ENCODE peak calls at places on chromosome 15, in ten cellular contexts. One of them, this sample, is unnamed.
A peak's percentile ranks its signal among the peaks of the same experiment; 100 is the strongest.

GRCh38 chr15:82572986-82573385 is 32.7 kb upstream of the RPS17 start:
- DNase-seq in AG08396: no peak
- DNase-seq in non-pigmented ciliary epithelial cell: no peak
- DNase-seq in NT2/D1: no peak
- DNase-seq in T-helper 22 cell: no peak
- DNase-seq in activated T-cell treated with anti-CD3 and anti-CD28 coated beads, Interleukin-2, amount 50 U/mL, for 72 hours: no peak
- DNase-seq in GM13976: no peak
- DNase-seq in stimulated activated CD8-positive, alpha-beta memory T cell treated with anti-CD3 and anti-CD28 coated beads, Interleukin-2, amount 100 ng/mL, for 1 hour: no peak
- DNase-seq in HAP-1: no peak
- DNase-seq in NCI-H1436: no peak
- DNase-seq in this sample: no peak

GRCh38 chr15:97976766-97977503 is 16.4 kb downstream of the ARRDC4 start:
- DNase-seq in HAP-1: no peak
- DNase-seq in NCI-H1436: no peak
- DNase-seq in AG08396: no peak
- DNase-seq in NT2/D1: no peak
- DNase-seq in stimulated activated CD8-positive, alpha-beta memory T cell treated with anti-CD3 and anti-CD28 coated beads, Interleukin-2, amount 100 ng/mL, for 1 hour: no peak
- DNase-seq in GM13976: no peak
- DNase-seq in T-helper 22 cell: no peak
- DNase-seq in activated T-cell treated with anti-CD3 and anti-CD28 coated beads, Interleukin-2, amount 50 U/mL, for 72 hours: no peak
- DNase-seq in non-pigmented ciliary epithelial cell: no peak
- DNase-seq in this sample: no peak

GRCh38 chr15:31606261-31606669 is 279.6 kb downstream of the KLF13 start:
- DNase-seq in non-pigmented ciliary epithelial cell: peak; percentile 13
- DNase-seq in HAP-1: no peak
- DNase-seq in GM13976: no peak
- DNase-seq in NCI-H1436: no peak
- DNase-seq in stimulated activated CD8-positive, alpha-beta memory T cell treated with anti-CD3 and anti-CD28 coated beads, Interleukin-2, amount 100 ng/mL, for 1 hour: no peak
- DNase-seq in NT2/D1: no peak
- DNase-seq in AG08396: peak; percentile 64
- DNase-seq in activated T-cell treated with anti-CD3 and anti-CD28 coated beads, Interleukin-2, amount 50 U/mL, for 72 hours: no peak
- DNase-seq in T-helper 22 cell: no peak
- DNase-seq in this sample: no peak

GRCh38 chr15:96330064-96330449 is 443 bp upstream of the NR2F2 start:
- DNase-seq in non-pigmented ciliary epithelial cell: no peak
- DNase-seq in stimulated activated CD8-positive, alpha-beta memory T cell treated with anti-CD3 and anti-CD28 coated beads, Interleukin-2, amount 100 ng/mL, for 1 hour: no peak
- DNase-seq in AG08396: no peak
- DNase-seq in HAP-1: peak; percentile 76
- DNase-seq in T-helper 22 cell: no peak
- DNase-seq in NT2/D1: no peak
- DNase-seq in GM13976: no peak
- DNase-seq in NCI-H1436: no peak
- DNase-seq in activated T-cell treated with anti-CD3 and anti-CD28 coated beads, Interleukin-2, amount 50 U/mL, for 72 hours: peak; percentile 43
- DNase-seq in this sample: peak; percentile 71

GRCh38 chr15:88995449-88995848 is 82.3 kb upstream of the MFGE8 start:
- DNase-seq in HAP-1: peak; percentile 60
- DNase-seq in T-helper 22 cell: no peak
- DNase-seq in non-pigmented ciliary epithelial cell: no peak
- DNase-seq in NCI-H1436: no peak
- DNase-seq in stimulated activated CD8-positive, alpha-beta memory T cell treated with anti-CD3 and anti-CD28 coated beads, Interleukin-2, amount 100 ng/mL, for 1 hour: no peak
- DNase-seq in NT2/D1: peak; percentile 69
- DNase-seq in GM13976: no peak
- DNase-seq in activated T-cell treated with anti-CD3 and anti-CD28 coated beads, Interleukin-2, amount 50 U/mL, for 72 hours: no peak
- DNase-seq in AG08396: no peak
- DNase-seq in this sample: no peak

GRCh38 chr15:51255533-51255932 is 82.9 kb downstream of the CYP19A1 start:
- DNase-seq in T-helper 22 cell: no peak
- DNase-seq in non-pigmented ciliary epithelial cell: no peak
- DNase-seq in stimulated activated CD8-positive, alpha-beta memory T cell treated with anti-CD3 and anti-CD28 coated beads, Interleukin-2, amount 100 ng/mL, for 1 hour: no peak
- DNase-seq in AG08396: no peak
- DNase-seq in GM13976: no peak
- DNase-seq in NCI-H1436: no peak
- DNase-seq in activated T-cell treated with anti-CD3 and anti-CD28 coated beads, Interleukin-2, amount 50 U/mL, for 72 hours: no peak
- DNase-seq in HAP-1: no peak
- DNase-seq in NT2/D1: no peak
- DNase-seq in this sample: no peak

GRCh38 chr15:36884404-36885335 is 215.7 kb downstream of the MEIS2 start:
- DNase-seq in HAP-1: no peak
- DNase-seq in NCI-H1436: no peak
- DNase-seq in stimulated activated CD8-positive, alpha-beta memory T cell treated with anti-CD3 and anti-CD28 coated beads, Interleukin-2, amount 100 ng/mL, for 1 hour: no peak
- DNase-seq in activated T-cell treated with anti-CD3 and anti-CD28 coated beads, Interleukin-2, amount 50 U/mL, for 72 hours: no peak
- DNase-seq in NT2/D1: no peak
- DNase-seq in T-helper 22 cell: no peak
- DNase-seq in GM13976: no peak
- DNase-seq in AG08396: no peak
- DNase-seq in non-pigmented ciliary epithelial cell: no peak
- DNase-seq in this sample: no peak

GRCh38 chr15:45364271-45364670 is 14.1 kb downstream of the GATM start:
- DNase-seq in NT2/D1: no peak
- DNase-seq in AG08396: no peak
- DNase-seq in activated T-cell treated with anti-CD3 and anti-CD28 coated beads, Interleukin-2, amount 50 U/mL, for 72 hours: no peak
- DNase-seq in stimulated activated CD8-positive, alpha-beta memory T cell treated with anti-CD3 and anti-CD28 coated beads, Interleukin-2, amount 100 ng/mL, for 1 hour: no peak
- DNase-seq in non-pigmented ciliary epithelial cell: no peak
- DNase-seq in NCI-H1436: no peak
- DNase-seq in T-helper 22 cell: no peak
- DNase-seq in GM13976: no peak
- DNase-seq in HAP-1: no peak
- DNase-seq in this sample: no peak

GRCh38 chr15:95653361-95653805 is 677.1 kb upstream of the NR2F2 start:
- DNase-seq in stimulated activated CD8-positive, alpha-beta memory T cell treated with anti-CD3 and anti-CD28 coated beads, Interleukin-2, amount 100 ng/mL, for 1 hour: no peak
- DNase-seq in NCI-H1436: no peak
- DNase-seq in AG08396: no peak
- DNase-seq in HAP-1: no peak
- DNase-seq in activated T-cell treated with anti-CD3 and anti-CD28 coated beads, Interleukin-2, amount 50 U/mL, for 72 hours: no peak
- DNase-seq in GM13976: no peak
- DNase-seq in T-helper 22 cell: no peak
- DNase-seq in NT2/D1: no peak
- DNase-seq in non-pigmented ciliary epithelial cell: no peak
- DNase-seq in this sample: no peak

GRCh38 chr15:79370716-79371115 is 59.8 kb downstream of the TMED3 start:
- DNase-seq in GM13976: no peak
- DNase-seq in activated T-cell treated with anti-CD3 and anti-CD28 coated beads, Interleukin-2, amount 50 U/mL, for 72 hours: no peak
- DNase-seq in T-helper 22 cell: no peak
- DNase-seq in stimulated activated CD8-positive, alpha-beta memory T cell treated with anti-CD3 and anti-CD28 coated beads, Interleukin-2, amount 100 ng/mL, for 1 hour: no peak
- DNase-seq in HAP-1: no peak
- DNase-seq in non-pigmented ciliary epithelial cell: peak; percentile 76
- DNase-seq in AG08396: peak; percentile 31
- DNase-seq in NCI-H1436: no peak
- DNase-seq in NT2/D1: no peak
- DNase-seq in this sample: no peak

GRCh38 chr15:96125681-96126080 is 204.8 kb upstream of the NR2F2 start:
- DNase-seq in T-helper 22 cell: no peak
- DNase-seq in NCI-H1436: no peak
- DNase-seq in HAP-1: no peak
- DNase-seq in NT2/D1: no peak
- DNase-seq in activated T-cell treated with anti-CD3 and anti-CD28 coated beads, Interleukin-2, amount 50 U/mL, for 72 hours: no peak
- DNase-seq in non-pigmented ciliary epithelial cell: no peak
- DNase-seq in AG08396: no peak
- DNase-seq in GM13976: no peak
- DNase-seq in stimulated activated CD8-positive, alpha-beta memory T cell treated with anti-CD3 and anti-CD28 coated beads, Interleukin-2, amount 100 ng/mL, for 1 hour: no peak
- DNase-seq in this sample: no peak

GRCh38 chr15:57565326-57565725 is 26.4 kb upstream of the MYZAP start:
- DNase-seq in GM13976: no peak
- DNase-seq in non-pigmented ciliary epithelial cell: no peak
- DNase-seq in stimulated activated CD8-positive, alpha-beta memory T cell treated with anti-CD3 and anti-CD28 coated beads, Interleukin-2, amount 100 ng/mL, for 1 hour: no peak
- DNase-seq in T-helper 22 cell: peak; percentile 51
- DNase-seq in NCI-H1436: no peak
- DNase-seq in NT2/D1: no peak
- DNase-seq in AG08396: no peak
- DNase-seq in activated T-cell treated with anti-CD3 and anti-CD28 coated beads, Interleukin-2, amount 50 U/mL, for 72 hours: peak; percentile 7
- DNase-seq in HAP-1: no peak
- DNase-seq in this sample: peak; percentile 67

GRCh38 chr15:77527164-77527778 is 105.4 kb downstream of the LINGO1 start:
- DNase-seq in stimulated activated CD8-positive, alpha-beta memory T cell treated with anti-CD3 and anti-CD28 coated beads, Interleukin-2, amount 100 ng/mL, for 1 hour: no peak
- DNase-seq in T-helper 22 cell: no peak
- DNase-seq in HAP-1: peak; percentile 56
- DNase-seq in NCI-H1436: peak; percentile 34
- DNase-seq in GM13976: no peak
- DNase-seq in AG08396: peak; percentile 80
- DNase-seq in activated T-cell treated with anti-CD3 and anti-CD28 coated beads, Interleukin-2, amount 50 U/mL, for 72 hours: no peak
- DNase-seq in non-pigmented ciliary epithelial cell: no peak
- DNase-seq in NT2/D1: no peak
- DNase-seq in this sample: no peak

GRCh38 chr15:61951949-61952348 is 108.3 kb downstream of the VPS13C start:
- DNase-seq in NCI-H1436: no peak
- DNase-seq in T-helper 22 cell: no peak
- DNase-seq in activated T-cell treated with anti-CD3 and anti-CD28 coated beads, Interleukin-2, amount 50 U/mL, for 72 hours: no peak
- DNase-seq in NT2/D1: no peak
- DNase-seq in stimulated activated CD8-positive, alpha-beta memory T cell treated with anti-CD3 and anti-CD28 coated beads, Interleukin-2, amount 100 ng/mL, for 1 hour: no peak
- DNase-seq in HAP-1: no peak
- DNase-seq in non-pigmented ciliary epithelial cell: no peak
- DNase-seq in AG08396: no peak
- DNase-seq in GM13976: no peak
- DNase-seq in this sample: no peak

GRCh38 chr15:39468828-39469227 is 112.1 kb upstream of the THBS1 start:
- DNase-seq in stimulated activated CD8-positive, alpha-beta memory T cell treated with anti-CD3 and anti-CD28 coated beads, Interleukin-2, amount 100 ng/mL, for 1 hour: no peak
- DNase-seq in HAP-1: no peak
- DNase-seq in NCI-H1436: no peak
- DNase-seq in T-helper 22 cell: no peak
- DNase-seq in GM13976: no peak
- DNase-seq in non-pigmented ciliary epithelial cell: no peak
- DNase-seq in activated T-cell treated with anti-CD3 and anti-CD28 coated beads, Interleukin-2, amount 50 U/mL, for 72 hours: no peak
- DNase-seq in AG08396: no peak
- DNase-seq in NT2/D1: no peak
- DNase-seq in this sample: no peak

GRCh38 chr15:39774688-39775267 is 7.9 kb downstream of the FSIP1 start:
- DNase-seq in GM13976: no peak
- DNase-seq in NT2/D1: no peak
- DNase-seq in non-pigmented ciliary epithelial cell: no peak
- DNase-seq in activated T-cell treated with anti-CD3 and anti-CD28 coated beads, Interleukin-2, amount 50 U/mL, for 72 hours: peak; percentile 48
- DNase-seq in T-helper 22 cell: peak; percentile 29
- DNase-seq in stimulated activated CD8-positive, alpha-beta memory T cell treated with anti-CD3 and anti-CD28 coated beads, Interleukin-2, amount 100 ng/mL, for 1 hour: no peak
- DNase-seq in HAP-1: no peak
- DNase-seq in AG08396: no peak
- DNase-seq in NCI-H1436: no peak
- DNase-seq in this sample: no peak

GRCh38 chr15:32649336-32649735 is 7.8 kb downstream of the SCG5 start:
- DNase-seq in T-helper 22 cell: no peak
- DNase-seq in NT2/D1: no peak
- DNase-seq in HAP-1: no peak
- DNase-seq in activated T-cell treated with anti-CD3 and anti-CD28 coated beads, Interleukin-2, amount 50 U/mL, for 72 hours: no peak
- DNase-seq in stimulated activated CD8-positive, alpha-beta memory T cell treated with anti-CD3 and anti-CD28 coated beads, Interleukin-2, amount 100 ng/mL, for 1 hour: no peak
- DNase-seq in GM13976: no peak
- DNase-seq in AG08396: peak; percentile 43
- DNase-seq in non-pigmented ciliary epithelial cell: no peak
- DNase-seq in NCI-H1436: no peak
- DNase-seq in this sample: no peak

GRCh38 chr15:92907880-92908279 is 7.8 kb downstream of the CHD2 start:
- DNase-seq in stimulated activated CD8-positive, alpha-beta memory T cell treated with anti-CD3 and anti-CD28 coated beads, Interleukin-2, amount 100 ng/mL, for 1 hour: peak; percentile 24
- DNase-seq in activated T-cell treated with anti-CD3 and anti-CD28 coated beads, Interleukin-2, amount 50 U/mL, for 72 hours: peak; percentile 56
- DNase-seq in T-helper 22 cell: peak; percentile 40
- DNase-seq in GM13976: no peak
- DNase-seq in non-pigmented ciliary epithelial cell: peak; percentile 67
- DNase-seq in AG08396: peak; percentile 50
- DNase-seq in NT2/D1: no peak
- DNase-seq in NCI-H1436: no peak
- DNase-seq in HAP-1: no peak
- DNase-seq in this sample: no peak

GRCh38 chr15:41948499-41948898 is 23.9 kb downstream of the EHD4 start:
- DNase-seq in activated T-cell treated with anti-CD3 and anti-CD28 coated beads, Interleukin-2, amount 50 U/mL, for 72 hours: no peak
- DNase-seq in T-helper 22 cell: no peak
- DNase-seq in NCI-H1436: no peak
- DNase-seq in non-pigmented ciliary epithelial cell: no peak
- DNase-seq in stimulated activated CD8-positive, alpha-beta memory T cell treated with anti-CD3 and anti-CD28 coated beads, Interleukin-2, amount 100 ng/mL, for 1 hour: no peak
- DNase-seq in NT2/D1: no peak
- DNase-seq in AG08396: no peak
- DNase-seq in GM13976: no peak
- DNase-seq in HAP-1: no peak
- DNase-seq in this sample: no peak

GRCh38 chr15:90648137-90649070 is 68.7 kb upstream of the BLM start:
- DNase-seq in AG08396: peak; percentile 79
- DNase-seq in NCI-H1436: peak; percentile 69
- DNase-seq in non-pigmented ciliary epithelial cell: no peak
- DNase-seq in GM13976: peak; percentile 78
- DNase-seq in stimulated activated CD8-positive, alpha-beta memory T cell treated with anti-CD3 and anti-CD28 coated beads, Interleukin-2, amount 100 ng/mL, for 1 hour: peak; percentile 25
- DNase-seq in T-helper 22 cell: peak; percentile 36
- DNase-seq in NT2/D1: peak; percentile 49
- DNase-seq in activated T-cell treated with anti-CD3 and anti-CD28 coated beads, Interleukin-2, amount 50 U/mL, for 72 hours: peak; percentile 65
- DNase-seq in HAP-1: peak; percentile 77
- DNase-seq in this sample: peak; percentile 66

GRCh38 chr15:72117448-72117697 is 577 bp downstream of the MYO9A start:
- DNase-seq in T-helper 22 cell: peak; percentile 63
- DNase-seq in GM13976: peak; percentile 82
- DNase-seq in NCI-H1436: no peak
- DNase-seq in HAP-1: peak; percentile 94
- DNase-seq in activated T-cell treated with anti-CD3 and anti-CD28 coated beads, Interleukin-2, amount 50 U/mL, for 72 hours: peak; percentile 84
- DNase-seq in NT2/D1: no peak
- DNase-seq in AG08396: peak; percentile 84
- DNase-seq in non-pigmented ciliary epithelial cell: no peak
- DNase-seq in stimulated activated CD8-positive, alpha-beta memory T cell treated with anti-CD3 and anti-CD28 coated beads, Interleukin-2, amount 100 ng/mL, for 1 hour: peak; percentile 35
- DNase-seq in this sample: peak; percentile 81

GRCh38 chr15:81107889-81108288 is 26.2 kb upstream of the CFAP161 start:
- DNase-seq in GM13976: no peak
- DNase-seq in NCI-H1436: no peak
- DNase-seq in T-helper 22 cell: no peak
- DNase-seq in non-pigmented ciliary epithelial cell: no peak
- DNase-seq in activated T-cell treated with anti-CD3 and anti-CD28 coated beads, Interleukin-2, amount 50 U/mL, for 72 hours: no peak
- DNase-seq in AG08396: no peak
- DNase-seq in NT2/D1: no peak
- DNase-seq in HAP-1: no peak
- DNase-seq in stimulated activated CD8-positive, alpha-beta memory T cell treated with anti-CD3 and anti-CD28 coated beads, Interleukin-2, amount 100 ng/mL, for 1 hour: no peak
- DNase-seq in this sample: no peak

GRCh38 chr15:58148120-58148519 is 9.9 kb downstream of the AQP9 start:
- DNase-seq in non-pigmented ciliary epithelial cell: no peak
- DNase-seq in stimulated activated CD8-positive, alpha-beta memory T cell treated with anti-CD3 and anti-CD28 coated beads, Interleukin-2, amount 100 ng/mL, for 1 hour: no peak
- DNase-seq in HAP-1: no peak
- DNase-seq in GM13976: no peak
- DNase-seq in NCI-H1436: no peak
- DNase-seq in AG08396: no peak
- DNase-seq in T-helper 22 cell: no peak
- DNase-seq in activated T-cell treated with anti-CD3 and anti-CD28 coated beads, Interleukin-2, amount 50 U/mL, for 72 hours: no peak
- DNase-seq in NT2/D1: no peak
- DNase-seq in this sample: no peak

GRCh38 chr15:66707310-66708160 is 5.5 kb downstream of the SMAD6 start:
- DNase-seq in GM13976: no peak
- DNase-seq in AG08396: peak; percentile 63
- DNase-seq in T-helper 22 cell: no peak
- DNase-seq in stimulated activated CD8-positive, alpha-beta memory T cell treated with anti-CD3 and anti-CD28 coated beads, Interleukin-2, amount 100 ng/mL, for 1 hour: no peak
- DNase-seq in HAP-1: peak; percentile 92
- DNase-seq in activated T-cell treated with anti-CD3 and anti-CD28 coated beads, Interleukin-2, amount 50 U/mL, for 72 hours: no peak
- DNase-seq in NCI-H1436: peak; percentile 52
- DNase-seq in NT2/D1: no peak
- DNase-seq in non-pigmented ciliary epithelial cell: no peak
- DNase-seq in this sample: peak; percentile 58

GRCh38 chr15:87841426-87841998 is 415.0 kb downstream of the NTRK3 start:
- DNase-seq in stimulated activated CD8-positive, alpha-beta memory T cell treated with anti-CD3 and anti-CD28 coated beads, Interleukin-2, amount 100 ng/mL, for 1 hour: no peak
- DNase-seq in AG08396: no peak
- DNase-seq in GM13976: no peak
- DNase-seq in activated T-cell treated with anti-CD3 and anti-CD28 coated beads, Interleukin-2, amount 50 U/mL, for 72 hours: no peak
- DNase-seq in non-pigmented ciliary epithelial cell: no peak
- DNase-seq in T-helper 22 cell: no peak
- DNase-seq in HAP-1: no peak
- DNase-seq in NCI-H1436: no peak
- DNase-seq in NT2/D1: no peak
- DNase-seq in this sample: no peak

GRCh38 chr15:63226155-63226883 is 36.9 kb downstream of the RAB8B start:
- DNase-seq in non-pigmented ciliary epithelial cell: no peak
- DNase-seq in NT2/D1: no peak
- DNase-seq in stimulated activated CD8-positive, alpha-beta memory T cell treated with anti-CD3 and anti-CD28 coated beads, Interleukin-2, amount 100 ng/mL, for 1 hour: no peak
- DNase-seq in AG08396: no peak
- DNase-seq in T-helper 22 cell: no peak
- DNase-seq in GM13976: no peak
- DNase-seq in HAP-1: no peak
- DNase-seq in NCI-H1436: no peak
- DNase-seq in activated T-cell treated with anti-CD3 and anti-CD28 coated beads, Interleukin-2, amount 50 U/mL, for 72 hours: no peak
- DNase-seq in this sample: no peak

GRCh38 chr15:63881431-63881830 is 47.7 kb upstream of the HERC1 start:
- DNase-seq in AG08396: no peak
- DNase-seq in activated T-cell treated with anti-CD3 and anti-CD28 coated beads, Interleukin-2, amount 50 U/mL, for 72 hours: no peak
- DNase-seq in HAP-1: no peak
- DNase-seq in non-pigmented ciliary epithelial cell: no peak
- DNase-seq in NCI-H1436: no peak
- DNase-seq in NT2/D1: no peak
- DNase-seq in stimulated activated CD8-positive, alpha-beta memory T cell treated with anti-CD3 and anti-CD28 coated beads, Interleukin-2, amount 100 ng/mL, for 1 hour: no peak
- DNase-seq in GM13976: no peak
- DNase-seq in T-helper 22 cell: no peak
- DNase-seq in this sample: no peak

GRCh38 chr15:96209285-96209735 is 121.2 kb upstream of the NR2F2 start:
- DNase-seq in stimulated activated CD8-positive, alpha-beta memory T cell treated with anti-CD3 and anti-CD28 coated beads, Interleukin-2, amount 100 ng/mL, for 1 hour: no peak
- DNase-seq in GM13976: no peak
- DNase-seq in AG08396: no peak
- DNase-seq in HAP-1: no peak
- DNase-seq in NCI-H1436: no peak
- DNase-seq in activated T-cell treated with anti-CD3 and anti-CD28 coated beads, Interleukin-2, amount 50 U/mL, for 72 hours: no peak
- DNase-seq in non-pigmented ciliary epithelial cell: no peak
- DNase-seq in T-helper 22 cell: no peak
- DNase-seq in NT2/D1: no peak
- DNase-seq in this sample: no peak

This sample was measured in left colon.